ENCODE peak calls at places on chromosomes 11 and 22, in eight cellular contexts. One of them, this sample, is unnamed.

GRCh38 chr11:103673773-103674172 is 362.7 kb upstream of the DDI1 start:
- DNase-seq in uterus: no peak
- DNase-seq in lung: no peak
- DNase-seq in mammary epithelial cell: no peak
- DNase-seq in transverse colon: no peak
- DNase-seq in fibroblast of pulmonary artery: peak; percentile 85
- DNase-seq in tibial nerve: no peak
- DNase-seq in RWPE1: no peak
- DNase-seq in this sample: no peak

GRCh38 chr11:59557940-59558643 is 46.8 kb downstream of the OR4D9 start:
- DNase-seq in RWPE1: no peak
- DNase-seq in lung: no peak
- DNase-seq in uterus: no peak
- DNase-seq in fibroblast of pulmonary artery: no peak
- DNase-seq in mammary epithelial cell: no peak
- DNase-seq in tibial nerve: no peak
- DNase-seq in transverse colon: no peak
- DNase-seq in this sample: no peak

GRCh38 chr11:2208691-2209369 is 37.2 kb upstream of the TH start:
- DNase-seq in uterus: peak; percentile 19
- DNase-seq in lung: no peak
- DNase-seq in tibial nerve: no peak
- DNase-seq in mammary epithelial cell: peak; percentile 48
- DNase-seq in fibroblast of pulmonary artery: no peak
- DNase-seq in transverse colon: peak; percentile 9
- DNase-seq in RWPE1: no peak
- DNase-seq in this sample: peak; percentile 19

GRCh38 chr11:117866526-117866925 is 9.9 kb downstream of the FXYD6 start:
- DNase-seq in mammary epithelial cell: no peak
- DNase-seq in RWPE1: no peak
- DNase-seq in transverse colon: no peak
- DNase-seq in fibroblast of pulmonary artery: no peak
- DNase-seq in lung: no peak
- DNase-seq in uterus: no peak
- DNase-seq in tibial nerve: no peak
- DNase-seq in this sample: no peak

GRCh38 chr11:70668204-70669202 is 270.2 kb downstream of the CTTN start:
- DNase-seq in transverse colon: no peak
- DNase-seq in RWPE1: peak; percentile 43
- DNase-seq in lung: no peak
- DNase-seq in mammary epithelial cell: no peak
- DNase-seq in fibroblast of pulmonary artery: no peak
- DNase-seq in tibial nerve: no peak
- DNase-seq in uterus: no peak
- DNase-seq in this sample: no peak

GRCh38 chr22:31308181-31308580 is 15.9 kb upstream of the PIK3IP1 start:
- DNase-seq in lung: no peak
- DNase-seq in tibial nerve: no peak
- DNase-seq in transverse colon: no peak
- DNase-seq in mammary epithelial cell: no peak
- DNase-seq in RWPE1: no peak
- DNase-seq in fibroblast of pulmonary artery: no peak
- DNase-seq in uterus: no peak
- DNase-seq in this sample: no peak

GRCh38 chr11:86923993-86924766 is 31.0 kb downstream of the FZD4 start:
- DNase-seq in mammary epithelial cell: no peak
- DNase-seq in RWPE1: no peak
- DNase-seq in transverse colon: no peak
- DNase-seq in uterus: no peak
- DNase-seq in lung: no peak
- DNase-seq in tibial nerve: no peak
- DNase-seq in fibroblast of pulmonary artery: peak; percentile 52
- DNase-seq in this sample: no peak

GRCh38 chr22:40476341-40476740 is 105.9 kb downstream of the SGSM3 start:
- DNase-seq in RWPE1: no peak
- DNase-seq in uterus: no peak
- DNase-seq in tibial nerve: no peak
- DNase-seq in fibroblast of pulmonary artery: no peak
- DNase-seq in mammary epithelial cell: no peak
- DNase-seq in lung: no peak
- DNase-seq in transverse colon: no peak
- DNase-seq in this sample: no peak

GRCh38 chr11:107006076-107006833 is 12.0 kb downstream of the GUCY1A2 start:
- DNase-seq in RWPE1: no peak
- DNase-seq in transverse colon: no peak
- DNase-seq in fibroblast of pulmonary artery: no peak
- DNase-seq in uterus: no peak
- DNase-seq in mammary epithelial cell: no peak
- DNase-seq in tibial nerve: no peak
- DNase-seq in lung: no peak
- DNase-seq in this sample: no peak

GRCh38 chr11:107014871-107015270 is 3.4 kb downstream of the GUCY1A2 start:
- DNase-seq in tibial nerve: no peak
- DNase-seq in uterus: no peak
- DNase-seq in mammary epithelial cell: no peak
- DNase-seq in lung: no peak
- DNase-seq in transverse colon: no peak
- DNase-seq in fibroblast of pulmonary artery: peak; percentile 29
- DNase-seq in RWPE1: no peak
- DNase-seq in this sample: no peak

GRCh38 chr11:107011977-107012376 is 6.3 kb downstream of the GUCY1A2 start:
- DNase-seq in mammary epithelial cell: no peak
- DNase-seq in fibroblast of pulmonary artery: peak; percentile 51
- DNase-seq in uterus: no peak
- DNase-seq in transverse colon: no peak
- DNase-seq in RWPE1: no peak
- DNase-seq in lung: no peak
- DNase-seq in tibial nerve: no peak
- DNase-seq in this sample: no peak

GRCh38 chr11:107009190-107009589 is 9.1 kb downstream of the GUCY1A2 start:
- DNase-seq in fibroblast of pulmonary artery: no peak
- DNase-seq in RWPE1: no peak
- DNase-seq in lung: no peak
- DNase-seq in tibial nerve: no peak
- DNase-seq in uterus: no peak
- DNase-seq in transverse colon: no peak
- DNase-seq in mammary epithelial cell: no peak
- DNase-seq in this sample: no peak
- TF ChIP-seq CTCF in fibroblast of pulmonary artery: peak; percentile 6
- TF ChIP-seq CTCF in RWPE1: no peak
- TF ChIP-seq CTCF in lung: no peak
- TF ChIP-seq CTCF in tibial nerve: no peak
- TF ChIP-seq CTCF in uterus: no peak
- TF ChIP-seq CTCF in transverse colon: no peak
- TF ChIP-seq CTCF in mammary epithelial cell: no peak
- TF ChIP-seq CTCF in this sample: no peak

GRCh38 chr22:50219800-50220602 is 19.2 kb downstream of the SELENOO start:
- DNase-seq in tibial nerve: no peak
- DNase-seq in RWPE1: no peak
- DNase-seq in fibroblast of pulmonary artery: no peak
- DNase-seq in mammary epithelial cell: no peak
- DNase-seq in lung: no peak
- DNase-seq in transverse colon: no peak
- DNase-seq in uterus: no peak
- DNase-seq in this sample: no peak

GRCh38 chr22:50222508-50222907 is 21.7 kb downstream of the SELENOO start:
- DNase-seq in RWPE1: no peak
- DNase-seq in tibial nerve: no peak
- DNase-seq in mammary epithelial cell: no peak
- DNase-seq in uterus: no peak
- DNase-seq in fibroblast of pulmonary artery: no peak
- DNase-seq in lung: no peak
- DNase-seq in transverse colon: no peak
- DNase-seq in this sample: no peak

GRCh38 chr22:50224071-50224470 is 20.8 kb downstream of the TUBGCP6 start:
- DNase-seq in mammary epithelial cell: no peak
- DNase-seq in transverse colon: no peak
- DNase-seq in uterus: no peak
- DNase-seq in RWPE1: no peak
- DNase-seq in lung: no peak
- DNase-seq in tibial nerve: no peak
- DNase-seq in fibroblast of pulmonary artery: no peak
- DNase-seq in this sample: no peak

GRCh38 chr22:50220603-50221409 is 20.0 kb downstream of the SELENOO start:
- DNase-seq in tibial nerve: no peak
- DNase-seq in mammary epithelial cell: no peak
- DNase-seq in RWPE1: no peak
- DNase-seq in uterus: no peak
- DNase-seq in transverse colon: no peak
- DNase-seq in fibroblast of pulmonary artery: no peak
- DNase-seq in lung: no peak
- DNase-seq in this sample: no peak

DNA sequence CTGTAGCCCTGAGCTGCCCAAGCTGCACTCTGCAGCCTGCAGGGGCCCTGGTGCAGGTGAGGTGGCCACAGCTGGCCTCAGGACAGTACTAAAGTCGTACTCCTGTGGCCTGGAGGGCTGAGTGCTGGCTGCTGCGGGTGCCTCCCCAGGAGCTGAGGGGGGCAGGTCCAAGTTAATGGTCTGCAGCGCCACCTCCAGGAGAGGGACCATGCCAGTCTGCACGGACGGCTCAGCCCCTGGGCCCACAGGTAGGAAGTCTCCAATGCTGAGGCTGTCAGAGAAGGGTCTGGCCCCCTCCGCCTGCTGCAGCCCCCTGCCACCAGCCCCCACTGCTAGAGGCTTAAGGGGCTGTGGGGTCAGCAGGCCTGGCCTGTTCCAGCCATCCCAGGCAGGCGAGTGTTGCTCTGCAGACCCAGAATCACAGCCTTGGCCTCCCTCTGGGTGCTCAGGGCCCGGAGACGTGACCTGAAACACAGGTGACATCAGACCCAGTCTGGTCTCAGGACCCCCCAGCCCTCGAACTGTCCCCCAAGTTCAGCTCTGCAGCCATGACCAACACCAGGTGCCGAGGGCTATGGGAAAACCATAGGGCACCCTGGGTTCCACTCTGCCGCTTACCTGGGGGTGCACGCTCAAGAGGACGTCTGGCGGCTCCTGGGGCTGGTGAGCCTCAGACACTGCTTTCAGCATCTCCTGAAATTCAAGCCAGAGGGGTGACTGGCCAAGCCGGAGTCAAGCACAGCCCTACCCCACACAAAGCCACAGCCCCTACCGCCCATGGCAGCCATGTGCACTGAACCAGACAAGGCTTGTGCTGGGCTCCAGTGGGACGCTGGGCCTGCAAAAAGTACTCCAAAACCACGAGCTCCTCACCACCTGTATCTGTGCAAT is 20.8 kb downstream of the SELENOO start:
- DNase-seq in mammary epithelial cell: no peak
- DNase-seq in transverse colon: no peak
- DNase-seq in fibroblast of pulmonary artery: no peak
- DNase-seq in tibial nerve: no peak
- DNase-seq in uterus: no peak
- DNase-seq in RWPE1: no peak
- DNase-seq in lung: no peak
- DNase-seq in this sample: no peak
- TF ChIP-seq CTCF in mammary epithelial cell: no peak
- TF ChIP-seq CTCF in transverse colon: no peak
- TF ChIP-seq CTCF in fibroblast of pulmonary artery: no peak
- TF ChIP-seq CTCF in tibial nerve: no peak
- TF ChIP-seq CTCF in uterus: no peak
- TF ChIP-seq CTCF in RWPE1: no peak
- TF ChIP-seq CTCF in lung: no peak
- TF ChIP-seq CTCF in this sample: no peak

GRCh38 chr11:14065692-14066091 is 103.2 kb downstream of the SPON1 start:
- DNase-seq in mammary epithelial cell: no peak
- DNase-seq in RWPE1: no peak
- DNase-seq in uterus: no peak
- DNase-seq in transverse colon: no peak
- DNase-seq in lung: no peak
- DNase-seq in tibial nerve: no peak
- DNase-seq in fibroblast of pulmonary artery: no peak
- DNase-seq in this sample: no peak

GRCh38 chr11:14059491-14059890 is 97.0 kb downstream of the SPON1 start:
- DNase-seq in uterus: no peak
- DNase-seq in tibial nerve: no peak
- DNase-seq in fibroblast of pulmonary artery: no peak
- DNase-seq in RWPE1: no peak
- DNase-seq in mammary epithelial cell: no peak
- DNase-seq in lung: no peak
- DNase-seq in transverse colon: no peak
- DNase-seq in this sample: no peak

GRCh38 chr11:14070866-14071265 is 108.3 kb downstream of the SPON1 start:
- DNase-seq in uterus: no peak
- DNase-seq in RWPE1: no peak
- DNase-seq in tibial nerve: no peak
- DNase-seq in fibroblast of pulmonary artery: no peak
- DNase-seq in lung: no peak
- DNase-seq in transverse colon: no peak
- DNase-seq in mammary epithelial cell: no peak
- DNase-seq in this sample: no peak

GRCh38 chr11:14067686-14068085 is 105.2 kb downstream of the SPON1 start:
- DNase-seq in lung: no peak
- DNase-seq in uterus: no peak
- DNase-seq in transverse colon: no peak
- DNase-seq in mammary epithelial cell: peak; percentile 77
- DNase-seq in tibial nerve: no peak
- DNase-seq in fibroblast of pulmonary artery: no peak
- DNase-seq in RWPE1: no peak
- DNase-seq in this sample: no peak

DNA sequence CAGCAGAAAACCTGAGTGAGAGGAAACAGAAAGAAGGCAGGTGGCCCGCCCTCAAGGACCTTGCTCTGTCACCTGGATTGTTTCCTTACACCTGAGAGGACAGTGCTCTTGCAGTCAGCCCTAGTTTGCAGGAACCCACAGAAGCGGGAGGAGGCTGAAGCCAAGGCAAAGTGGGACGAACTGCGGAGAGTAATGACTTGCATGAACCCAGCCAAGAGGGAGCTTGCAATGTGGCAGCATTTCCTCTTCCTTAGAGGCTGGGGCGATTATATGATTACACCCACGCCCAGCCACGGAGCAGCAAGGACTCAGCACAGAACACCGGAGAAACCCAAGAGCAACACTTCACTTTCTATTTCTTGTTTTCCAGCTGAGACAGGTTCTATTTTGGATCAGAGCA is 102.6 kb downstream of the SPON1 start:
- DNase-seq in tibial nerve: no peak
- DNase-seq in RWPE1: no peak
- DNase-seq in uterus: no peak
- DNase-seq in transverse colon: peak; percentile 39
- DNase-seq in lung: no peak
- DNase-seq in fibroblast of pulmonary artery: no peak
- DNase-seq in mammary epithelial cell: no peak
- DNase-seq in this sample: no peak
- TF ChIP-seq CTCF in tibial nerve: no peak
- TF ChIP-seq CTCF in RWPE1: no peak
- TF ChIP-seq CTCF in uterus: no peak
- TF ChIP-seq CTCF in transverse colon: no peak
- TF ChIP-seq CTCF in lung: no peak
- TF ChIP-seq CTCF in fibroblast of pulmonary artery: no peak
- TF ChIP-seq CTCF in mammary epithelial cell: no peak
- TF ChIP-seq CTCF in this sample: no peak

GRCh38 chr11:76577199-76577920 is 93.2 kb downstream of the LRRC32 start:
- DNase-seq in mammary epithelial cell: peak; percentile 86
- DNase-seq in tibial nerve: no peak
- DNase-seq in transverse colon: peak; percentile 64
- DNase-seq in fibroblast of pulmonary artery: peak; percentile 84
- DNase-seq in uterus: no peak
- DNase-seq in RWPE1: peak; percentile 92
- DNase-seq in lung: no peak
- DNase-seq in this sample: no peak

GRCh38 chr11:76578655-76579046 is 91.9 kb downstream of the LRRC32 start:
- DNase-seq in RWPE1: no peak
- DNase-seq in fibroblast of pulmonary artery: peak; percentile 47
- DNase-seq in transverse colon: no peak
- DNase-seq in tibial nerve: no peak
- DNase-seq in uterus: peak; percentile 48
- DNase-seq in lung: no peak
- DNase-seq in mammary epithelial cell: no peak
- DNase-seq in this sample: no peak

GRCh38 chr11:76577921-76578654 is 92.5 kb downstream of the LRRC32 start:
- DNase-seq in uterus: no peak
- DNase-seq in lung: no peak
- DNase-seq in RWPE1: no peak
- DNase-seq in mammary epithelial cell: no peak
- DNase-seq in transverse colon: no peak
- DNase-seq in tibial nerve: no peak
- DNase-seq in fibroblast of pulmonary artery: no peak
- DNase-seq in this sample: no peak

GRCh38 chr11:76579752-76580151 is 90.8 kb downstream of the LRRC32 start:
- DNase-seq in uterus: no peak
- DNase-seq in tibial nerve: no peak
- DNase-seq in fibroblast of pulmonary artery: no peak
- DNase-seq in mammary epithelial cell: no peak
- DNase-seq in RWPE1: no peak
- DNase-seq in lung: no peak
- DNase-seq in transverse colon: no peak
- DNase-seq in this sample: no peak

DNA sequence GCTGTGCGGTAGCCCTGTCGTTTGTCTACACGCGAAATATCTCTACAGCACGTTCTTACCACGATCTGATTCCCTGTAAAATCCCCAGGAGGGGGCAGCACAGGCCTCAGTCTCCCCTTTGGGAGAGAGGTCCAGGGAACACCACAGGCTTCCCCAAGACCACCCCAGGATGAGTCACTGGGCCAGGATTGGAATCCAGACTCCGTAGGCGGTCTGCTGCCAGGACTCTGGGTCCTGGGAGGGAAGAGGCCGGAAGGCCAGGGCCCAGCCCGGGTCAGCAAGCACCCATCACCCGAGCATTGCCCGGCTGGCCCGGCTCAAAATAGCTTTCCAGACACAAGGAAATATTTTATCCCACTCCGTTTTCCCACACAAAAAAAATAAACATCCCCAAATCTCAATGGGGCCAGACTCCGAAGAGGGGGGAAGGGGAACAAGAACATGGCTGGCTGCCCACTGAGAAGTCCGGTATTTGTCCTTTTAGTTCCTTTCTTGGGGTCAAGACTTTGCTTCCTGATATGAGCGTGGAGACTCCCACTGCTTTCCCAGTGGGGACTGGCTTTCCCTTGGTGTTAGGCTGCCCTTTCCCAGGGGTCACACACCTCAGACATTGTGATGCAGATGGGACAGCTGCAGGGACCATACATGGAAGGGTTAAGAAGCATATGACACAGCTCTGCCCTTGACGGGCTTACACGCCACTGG is 91.3 kb downstream of the LRRC32 start:
- DNase-seq in tibial nerve: no peak
- DNase-seq in transverse colon: no peak
- DNase-seq in mammary epithelial cell: no peak
- DNase-seq in uterus: peak; percentile 63
- DNase-seq in lung: no peak
- DNase-seq in RWPE1: no peak
- DNase-seq in fibroblast of pulmonary artery: peak; percentile 55
- DNase-seq in this sample: no peak
- TF ChIP-seq CTCF in tibial nerve: peak; percentile 29
- TF ChIP-seq CTCF in transverse colon: no peak
- TF ChIP-seq CTCF in mammary epithelial cell: no peak
- TF ChIP-seq CTCF in uterus: no peak
- TF ChIP-seq CTCF in lung: no peak
- TF ChIP-seq CTCF in RWPE1: no peak
- TF ChIP-seq CTCF in fibroblast of pulmonary artery: peak; percentile 18
- TF ChIP-seq CTCF in this sample: no peak